ENCODE peak calls at places on chromosomes 16 and 17, in seven cellular contexts. One of them, this sample, is unnamed.

GRCh38 chr17:83062818-83063671 is 16.4 kb upstream of the METRNL start:
- DNase-seq in HCEC 1CT: no peak
- DNase-seq in stimulated activated naive CD4-positive, alpha-beta T cell: no peak
- DNase-seq in epithelial cell of esophagus: no peak
- DNase-seq in glutamatergic neuron: peak
- DNase-seq in T-cell: peak
- DNase-seq in GM03348: no peak
- DNase-seq in this sample: no peak

GRCh38 chr17:31515226-31515759 is 123.8 kb downstream of the RAB11FIP4 start:
- DNase-seq in HCEC 1CT: no peak
- DNase-seq in stimulated activated naive CD4-positive, alpha-beta T cell: no peak
- DNase-seq in epithelial cell of esophagus: peak
- DNase-seq in glutamatergic neuron: peak
- DNase-seq in T-cell: no peak
- DNase-seq in GM03348: no peak
- DNase-seq in this sample: no peak

GRCh38 chr16:74107795-74108610 is 188.6 kb upstream of the PSMD7 start:
- DNase-seq in HCEC 1CT: peak
- DNase-seq in stimulated activated naive CD4-positive, alpha-beta T cell: peak
- DNase-seq in epithelial cell of esophagus: peak
- DNase-seq in glutamatergic neuron: peak
- DNase-seq in T-cell: no peak
- DNase-seq in GM03348: peak
- DNase-seq in this sample: no peak

GRCh38 chr17:330993-331701 is 21.5 kb downstream of the RPH3AL start:
- DNase-seq in HCEC 1CT: no peak
- DNase-seq in stimulated activated naive CD4-positive, alpha-beta T cell: peak
- DNase-seq in epithelial cell of esophagus: no peak
- DNase-seq in glutamatergic neuron: no peak
- DNase-seq in T-cell: no peak
- DNase-seq in GM03348: peak
- DNase-seq in this sample: no peak

GRCh38 chr17:17098426-17099035 is 56.3 kb downstream of the MPRIP start:
- DNase-seq in HCEC 1CT: no peak
- DNase-seq in stimulated activated naive CD4-positive, alpha-beta T cell: no peak
- DNase-seq in epithelial cell of esophagus: no peak
- DNase-seq in glutamatergic neuron: no peak
- DNase-seq in T-cell: no peak
- DNase-seq in GM03348: peak
- DNase-seq in this sample: no peak

GRCh38 chr17:27466748-27467375 is 10.6 kb downstream of the KSR1 start:
- DNase-seq in HCEC 1CT: no peak
- DNase-seq in stimulated activated naive CD4-positive, alpha-beta T cell: no peak
- DNase-seq in epithelial cell of esophagus: no peak
- DNase-seq in glutamatergic neuron: no peak
- DNase-seq in T-cell: peak
- DNase-seq in GM03348: no peak
- DNase-seq in this sample: no peak

GRCh38 chr17:2694381-2695242 is 17.0 kb downstream of the CLUH start:
- DNase-seq in HCEC 1CT: no peak
- DNase-seq in stimulated activated naive CD4-positive, alpha-beta T cell: no peak
- DNase-seq in epithelial cell of esophagus: no peak
- DNase-seq in glutamatergic neuron: peak
- DNase-seq in T-cell: peak
- DNase-seq in GM03348: peak
- DNase-seq in this sample: no peak

GRCh38 chr17:40687106-40687505 is 16.4 kb downstream of the KRT24 start:
- DNase-seq in HCEC 1CT: no peak
- DNase-seq in stimulated activated naive CD4-positive, alpha-beta T cell: no peak
- DNase-seq in epithelial cell of esophagus: no peak
- DNase-seq in glutamatergic neuron: no peak
- DNase-seq in T-cell: no peak
- DNase-seq in GM03348: no peak
- DNase-seq in this sample: no peak

GRCh38 chr17:76265624-76266243 is 586 bp downstream of the UBALD2 start:
- DNase-seq in HCEC 1CT: peak
- DNase-seq in stimulated activated naive CD4-positive, alpha-beta T cell: peak
- DNase-seq in epithelial cell of esophagus: peak
- DNase-seq in glutamatergic neuron: peak
- DNase-seq in T-cell: peak
- DNase-seq in GM03348: peak
- DNase-seq in this sample: no peak

GRCh38 chr17:71188811-71189492 is 931.9 kb upstream of the SOX9 start:
- DNase-seq in HCEC 1CT: peak
- DNase-seq in stimulated activated naive CD4-positive, alpha-beta T cell: no peak
- DNase-seq in epithelial cell of esophagus: peak
- DNase-seq in glutamatergic neuron: no peak
- DNase-seq in T-cell: no peak
- DNase-seq in GM03348: peak
- DNase-seq in this sample: peak

GRCh38 chr16:87057291-87057881 is 259.8 kb downstream of the C16orf95 start:
- DNase-seq in HCEC 1CT: peak
- DNase-seq in stimulated activated naive CD4-positive, alpha-beta T cell: no peak
- DNase-seq in epithelial cell of esophagus: no peak
- DNase-seq in glutamatergic neuron: no peak
- DNase-seq in T-cell: no peak
- DNase-seq in GM03348: no peak
- DNase-seq in this sample: no peak